ENCODE peak calls at places on chromosomes 2 and 18, in five cellular contexts. D, X, Q, M and V are unnamed samples.

GRCh38 chr2:70301344-70302194 is at the start of gene FAM136A:
- DNase-seq in D (peak; percentile 57), X (peak; percentile 92), Q (peak; percentile 90), M (peak; percentile 87), V (no peak)

GRCh38 chr2:54100772-54101171 is 14.6 kb upstream of the ACYP2 start:
- DNase-seq in D (no peak), X (no peak), Q (no peak), M (no peak), V (no peak)

GRCh38 chr2:159549234-159549633 is 67.1 kb downstream of the BAZ2B start:
- DNase-seq in D (peak; percentile 17), X (no peak), Q (no peak), M (no peak), V (no peak)

GRCh38 chr2:235135990-235136561 is 184.3 kb downstream of the SH3BP4 start:
- DNase-seq in D (peak; percentile 70), X (peak; percentile 62), Q (peak; percentile 77), M (peak; percentile 77), V (no peak)

GRCh38 chr2:98805412-98806265 is 74.7 kb upstream of the MGAT4A start:
- DNase-seq in D (no peak), X (no peak), Q (no peak), M (peak; percentile 52), V (peak; percentile 33)

GRCh38 chr2:146228659-146229058 is 1616.2 kb upstream of the ACVR2A start:
- DNase-seq in D (no peak), X (no peak), Q (no peak), M (no peak), V (no peak)

GRCh38 chr2:119389615-119390306 is 23.0 kb downstream of the DBI start:
- DNase-seq in D (peak; percentile 23), X (no peak), Q (peak; percentile 56), M (no peak), V (no peak)

GRCh38 chr2:106095478-106096392 is 98.4 kb downstream of the UXS1 start:
- DNase-seq in D (no peak), X (no peak), Q (no peak), M (no peak), V (no peak)

GRCh38 chr18:39191931-39192330 is 1626.3 kb upstream of the CELF4 start:
- DNase-seq in D (no peak), X (no peak), Q (no peak), M (no peak), V (no peak)

GRCh38 chr2:3198119-3198518 is 179.5 kb downstream of the EIPR1 start:
- DNase-seq in D (no peak), X (no peak), Q (no peak), M (no peak), V (no peak)

GRCh38 chr2:26432856-26433255 is 31.1 kb downstream of the DRC1 start:
- DNase-seq in D (no peak), X (no peak), Q (no peak), M (no peak), V (no peak)

GRCh38 chr18:23503967-23504352 is 649 bp downstream of the RMC1 start:
- DNase-seq in D (no peak), X (no peak), Q (no peak), M (no peak), V (no peak)

GRCh38 chr2:159879061-159879604 is 81.1 kb upstream of the CD302 start:
- DNase-seq in D (no peak), X (no peak), Q (peak; percentile 50), M (no peak), V (no peak)

GRCh38 chr2:150911766-150912280 is 349.8 kb downstream of the RBM43 start:
- DNase-seq in D (peak; percentile 50), X (no peak), Q (peak; percentile 37), M (peak; percentile 61), V (peak; percentile 29)

GRCh38 chr2:128781888-128782385 is 463.3 kb upstream of the HS6ST1 start:
- DNase-seq in D (no peak), X (no peak), Q (no peak), M (no peak), V (no peak)

GRCh38 chr2:144490857-144491256 is 29.1 kb downstream of the ZEB2 start:
- DNase-seq in D (no peak), X (no peak), Q (no peak), M (no peak), V (no peak)

GRCh38 chr18:75531851-75532241 is 104.3 kb upstream of the SMIM21 start:
- DNase-seq in D (no peak), X (no peak), Q (no peak), M (no peak), V (no peak)

GRCh38 chr2:97741686-97742085 is 28.3 kb downstream of the ZAP70 start:
- DNase-seq in D (no peak), X (no peak), Q (no peak), M (no peak), V (no peak)

GRCh38 chr2:130756041-130756720 is 841 bp downstream of the AMER3 start:
- DNase-seq in D (no peak), X (peak; percentile 69), Q (no peak), M (peak; percentile 60), V (no peak)

GRCh38 chr2:29011650-29012060 is 30.6 kb downstream of the TOGARAM2 start:
- DNase-seq in D (no peak), X (no peak), Q (peak; percentile 40), M (no peak), V (no peak)

GRCh38 chr2:75787532-75788132 is 76.9 kb upstream of the GCFC2 start:
- DNase-seq in D (peak; percentile 42), X (no peak), Q (no peak), M (peak; percentile 20), V (no peak)

GRCh38 chr2:43024515-43024962 is 201.9 kb downstream of the ZFP36L2 start:
- DNase-seq in D (peak; percentile 30), X (peak; percentile 49), Q (peak; percentile 82), M (peak; percentile 34), V (no peak)

GRCh38 chr18:63848159-63848558 is 39.3 kb upstream of the SERPINB2 start:
- DNase-seq in D (peak; percentile 18), X (no peak), Q (no peak), M (peak; percentile 36), V (no peak)

GRCh38 chr2:1431886-1432400 is 18.7 kb downstream of the TPO start:
- DNase-seq in D (no peak), X (no peak), Q (no peak), M (no peak), V (no peak)

GRCh38 chr18:77127769-77128671 is 4.6 kb downstream of the MBP start:
- DNase-seq in D (peak; percentile 90), X (no peak), Q (no peak), M (peak; percentile 64), V (peak; percentile 99)